ENCODE peak calls at places on chromosomes 2 and 18, in eight cellular contexts. I, W, J, M, N, C, B and X are unnamed samples. For H3K4me1, the result is how much of the 10 kb centered on the place peaks cover.

GRCh38 chr2:129330504-129330903 is 649.0 kb upstream of the RAB6C start:
- DNase-seq in I (no peak), W (no peak), J (no peak), M (no peak), N (no peak), C (no peak), B (no peak), X (no peak)

GRCh38 chr2:109208071-109208950 is 79.3 kb downstream of the SH3RF3 start:
- DNase-seq in I (no peak), W (peak), J (no peak), M (peak), N (no peak), C (peak), B (peak), X (no peak)

GRCh38 chr2:201465524-201465971 is 14.0 kb downstream of the STRADB start:
- DNase-seq in I (no peak), W (no peak), J (no peak), M (no peak), N (no peak), C (no peak), B (no peak), X (no peak)

GRCh38 chr18:9722691-9723090 is 14.6 kb downstream of the RAB31 start:
- DNase-seq in I (peak), W (peak), J (no peak), M (peak), N (no peak), C (no peak), B (no peak), X (peak)

GRCh38 chr2:43114210-43114609 is 112.2 kb downstream of the ZFP36L2 start:
- DNase-seq in I (peak), W (no peak), J (no peak), M (no peak), N (no peak), C (no peak), B (peak), X (no peak)

GRCh38 chr18:12886498-12887126 is 2.6 kb upstream of the PTPN2 start:
- DNase-seq in I (peak), W (peak), J (peak), M (peak), N (no peak), C (peak), B (no peak), X (peak)

GRCh38 chr2:131488306-131489205 is 3.6 kb downstream of the MZT2A start:
- DNase-seq in I (no peak), W (no peak), J (no peak), M (no peak), N (no peak), C (no peak), B (no peak), X (no peak)

GRCh38 chr2:232420463-232421188 is 14.0 kb downstream of the ALPG start:
- DNase-seq in I (peak), W (no peak), J (peak), M (peak), N (no peak), C (no peak), B (peak), X (no peak)

GRCh38 chr2:148122788-148123187 is 101.9 kb downstream of the MBD5 start:
- DNase-seq in I (peak), W (no peak), J (no peak), M (peak), N (no peak), C (no peak), B (peak), X (no peak)

GRCh38 chr18:44927127-44927849 is 246.6 kb downstream of the SETBP1 start:
- DNase-seq in I (peak), W (no peak), J (no peak), M (peak), N (no peak), C (no peak), B (no peak), X (no peak)

GRCh38 chr18:27696148-27696547 is 480.8 kb downstream of the CDH2 start:
- DNase-seq in I (no peak), W (no peak), J (no peak), M (no peak), N (no peak), C (no peak), B (no peak), X (no peak)

GRCh38 chr2:85134255-85135065 is 1.3 kb downstream of the TCF7L1 start:
- DNase-seq in I (peak), W (no peak), J (peak), M (peak), N (no peak), C (no peak), B (peak), X (no peak)

GRCh38 chr18:12726774-12727550 is 24.1 kb downstream of the PSMG2 start:
- DNase-seq in I (peak), W (peak), J (peak), M (peak), N (peak), C (peak), B (peak), X (peak)

GRCh38 chr18:68177807-68178702 is 536.9 kb downstream of the TMX3 start:
- DNase-seq in I (peak), W (no peak), J (no peak), M (peak), N (no peak), C (no peak), B (peak), X (no peak)

GRCh38 chr2:11344342-11344955 is at the start of gene ROCK2:
- DNase-seq in I (peak), W (peak), J (peak), M (peak), N (peak), C (peak), B (peak), X (peak)

GRCh38 chr2:223180463-223180862 is 128.5 kb downstream of the KCNE4 start:
- DNase-seq in I (no peak), W (no peak), J (no peak), M (no peak), N (no peak), C (no peak), B (no peak), X (no peak)

GRCh38 chr2:240739797-240740196 is 48.1 kb downstream of the AQP12A start:
- DNase-seq in I (no peak), W (no peak), J (no peak), M (no peak), N (no peak), C (no peak), B (no peak), X (no peak)

GRCh38 chr2:120436885-120437603 is 91.1 kb downstream of the INHBB start:
- DNase-seq in I (peak), W (peak), J (peak), M (peak), N (peak), C (peak), B (peak), X (peak)

GRCh38 chr18:52422985-52423601 is 83.1 kb downstream of the DCC start:
- DNase-seq in I (no peak), W (no peak), J (peak), M (no peak), N (no peak), C (no peak), B (no peak), X (no peak)

GRCh38 chr2:158912765-158913164 is 55.7 kb upstream of the TANC1 start:
- DNase-seq in I (no peak), W (no peak), J (peak), M (no peak), N (no peak), C (no peak), B (no peak), X (no peak)

GRCh38 chr18:34710430-34711386 is 610 bp downstream of the DTNA start:
- DNase-seq in I (no peak), W (no peak), J (no peak), M (peak), N (no peak), C (no peak), B (peak), X (no peak)

GRCh38 chr2:10331033-10331701 is 28.5 kb downstream of the HPCAL1 start:
- DNase-seq in I (no peak), W (no peak), J (no peak), M (peak), N (peak), C (peak), B (peak), X (peak)

GRCh38 chr2:105576050-105576439 is 168.7 kb upstream of the NCK2 start:
- DNase-seq in I (no peak), W (no peak), J (no peak), M (no peak), N (no peak), C (no peak), B (no peak), X (no peak)
- H2AFZ ChIP-seq in I (peak), W (no peak), J (peak), M (peak), N (no peak), C (no peak), B (peak), X (no peak)

GRCh38 chr2:27509326-27509725 is 12.7 kb downstream of the GCKR start:
- DNase-seq in I (no peak), W (no peak), J (no peak), M (no peak), N (no peak), C (no peak), B (peak), X (no peak)
- H3K4me1 ChIP-seq in I (under half), W (under half), J (under half), M (under half), N (under half), C (under half), B (under half), X (under half)

DNA sequence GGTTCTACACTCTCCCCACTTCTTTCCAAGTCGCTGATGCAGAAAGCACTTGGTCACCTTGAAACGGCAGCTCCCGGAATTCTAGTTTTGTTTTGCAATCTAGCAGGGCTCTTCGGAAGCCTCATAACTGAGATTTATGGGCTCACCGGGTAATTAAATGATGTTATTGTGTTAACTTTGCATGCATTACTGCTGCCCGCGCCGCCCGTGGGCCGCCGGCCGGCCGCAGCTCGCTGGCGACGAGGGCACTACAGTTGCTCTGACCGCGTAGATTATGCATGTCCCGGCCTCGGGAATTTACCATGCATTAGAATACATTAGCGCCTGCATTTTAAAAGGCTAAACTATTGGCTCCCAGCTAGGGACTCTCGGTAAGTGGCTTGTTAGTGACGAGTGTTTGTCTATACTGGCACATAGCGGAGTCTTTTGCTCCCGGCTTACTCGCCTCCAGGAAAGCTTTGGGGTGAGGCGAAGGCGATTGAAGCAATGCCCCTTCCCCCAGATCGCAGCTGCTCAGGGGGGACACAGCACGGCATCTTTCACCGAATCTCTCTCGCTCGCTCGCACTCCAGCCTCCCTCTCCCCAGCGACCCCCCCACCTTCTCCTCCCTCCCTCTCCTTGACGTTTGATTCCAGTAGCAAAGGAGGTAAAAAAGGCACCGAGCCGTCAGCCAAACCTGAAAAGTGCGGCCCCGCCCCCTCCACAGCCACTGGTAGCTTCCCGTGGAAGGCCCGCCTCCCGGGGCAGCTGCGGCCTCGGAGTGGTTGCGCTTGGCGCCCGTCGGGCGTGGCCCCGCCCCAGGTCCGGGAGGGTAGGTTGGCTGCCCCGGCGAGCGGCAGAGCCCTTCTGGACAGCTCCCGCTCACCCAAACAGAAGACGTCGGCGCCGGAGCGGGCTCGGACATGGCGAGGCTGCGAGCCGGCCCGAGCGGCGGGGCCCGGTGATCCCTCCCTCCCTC is at the start of gene ONECUT2:
- DNase-seq in I (peak), W (no peak), J (peak), M (peak), N (peak), C (peak), B (peak), X (no peak)
- H3K4me2 ChIP-seq in I (peak), W (no peak), J (peak), M (peak), N (peak), C (peak), B (peak), X (no peak)

GRCh38 chr2:72138921-72139381 is 8.7 kb downstream of the CYP26B1 start:
- DNase-seq in I (no peak), W (no peak), J (no peak), M (no peak), N (no peak), C (no peak), B (peak), X (no peak)

GRCh38 chr2:72138011-72138881 is 9.4 kb downstream of the CYP26B1 start:
- DNase-seq in I (no peak), W (no peak), J (peak), M (no peak), N (no peak), C (no peak), B (no peak), X (no peak)

GRCh38 chr2:72136349-72136748 is 11.3 kb downstream of the CYP26B1 start:
- DNase-seq in I (no peak), W (no peak), J (peak), M (no peak), N (no peak), C (no peak), B (no peak), X (no peak)

GRCh38 chr2:72136933-72137497 is 10.6 kb downstream of the CYP26B1 start:
- DNase-seq in I (no peak), W (no peak), J (no peak), M (no peak), N (no peak), C (no peak), B (no peak), X (no peak)

DNA sequence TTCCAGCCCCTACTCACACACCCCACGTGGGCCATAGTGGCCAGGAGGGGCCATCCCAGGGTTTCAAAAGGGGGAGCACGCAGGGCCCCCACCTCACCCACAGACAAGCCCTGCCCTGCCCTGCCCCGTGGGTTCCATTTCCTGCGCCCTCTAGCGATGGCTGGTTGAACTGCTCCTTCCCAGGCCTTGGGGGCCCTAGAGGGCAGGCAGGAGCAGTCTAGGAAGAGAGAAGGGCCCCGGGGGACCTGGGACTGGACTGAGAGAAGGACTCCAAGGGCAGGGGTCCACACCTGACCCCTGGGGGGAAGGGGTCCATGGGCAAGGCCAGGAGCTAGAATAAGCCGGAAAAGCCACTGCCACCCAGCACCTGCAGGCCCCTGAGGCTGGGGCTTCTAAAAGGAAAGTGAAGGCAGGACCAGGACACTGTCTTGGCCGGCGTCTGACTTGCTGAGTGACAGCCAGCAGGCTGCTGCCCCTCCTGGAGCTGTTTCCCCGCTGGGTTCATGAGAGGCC is 10.1 kb downstream of the CYP26B1 start:
- DNase-seq in I (peak), W (peak), J (peak), M (peak), N (no peak), C (peak), B (no peak), X (peak)
- H2AFZ ChIP-seq in I (no peak), W (no peak), J (no peak), M (no peak), N (no peak), C (peak), B (no peak), X (no peak)

DNA sequence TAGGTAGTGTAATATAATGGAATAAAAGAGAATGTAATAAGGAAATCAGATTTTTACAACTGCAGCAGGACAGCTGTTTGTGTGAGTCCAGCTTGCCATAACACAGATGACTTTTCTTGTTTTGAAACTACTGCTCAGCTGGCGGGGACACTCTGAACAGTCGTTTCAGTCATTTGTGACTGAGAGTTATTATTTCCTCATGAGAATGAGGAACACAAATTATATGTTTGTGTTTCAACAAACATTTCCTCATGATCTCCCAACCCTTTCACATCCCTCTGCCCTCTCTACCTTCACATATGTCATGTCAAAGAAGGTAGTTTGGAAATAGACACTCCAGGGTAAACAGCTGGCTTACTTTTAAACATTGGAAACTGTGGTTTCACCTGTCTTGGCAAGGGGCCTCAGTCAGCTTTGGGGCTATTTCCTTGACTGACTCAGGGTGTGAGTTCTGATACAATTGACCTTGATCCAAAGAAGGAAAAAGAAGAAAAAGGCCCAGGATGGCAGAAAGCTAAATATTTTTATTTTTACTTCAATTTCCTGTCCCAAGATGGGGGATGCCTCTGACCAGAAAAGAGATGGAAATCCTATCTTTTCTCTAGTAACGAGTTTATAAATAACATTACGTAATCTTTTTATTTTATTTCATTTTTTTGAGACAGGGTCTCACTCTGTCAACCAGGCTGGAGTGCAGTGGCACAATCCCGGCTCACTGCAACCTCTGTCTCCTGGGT is 593 bp downstream of the SP140L start:
- DNase-seq in I (no peak), W (peak), J (no peak), M (peak), N (no peak), C (peak), B (peak), X (peak)
- H3K4me1 ChIP-seq in I (under half), W (under half), J (under half), M (under half), N (under half), C (under half), B (under half), X (under half)

GRCh38 chr18:28854964-28855363 is 678.0 kb upstream of the CDH2 start:
- DNase-seq in I (peak), W (no peak), J (no peak), M (peak), N (no peak), C (no peak), B (peak), X (no peak)

GRCh38 chr18:28855524-28855923 is 678.6 kb upstream of the CDH2 start:
- DNase-seq in I (peak), W (no peak), J (no peak), M (peak), N (no peak), C (no peak), B (peak), X (no peak)

GRCh38 chr18:28858248-28858647 is 681.3 kb upstream of the CDH2 start:
- DNase-seq in I (no peak), W (no peak), J (no peak), M (no peak), N (no peak), C (no peak), B (no peak), X (no peak)

GRCh38 chr18:28855989-28856388 is 679.1 kb upstream of the CDH2 start:
- DNase-seq in I (peak), W (no peak), J (no peak), M (no peak), N (no peak), C (no peak), B (peak), X (no peak)
- H3K4me2 ChIP-seq in I (no peak), W (no peak), J (no peak), M (no peak), N (no peak), C (no peak), B (no peak), X (no peak)